ENCODE peak calls at places on chromosomes 6 and 20, in seven cellular contexts. O, V, C, S, H, M and R are unnamed samples.
A peak's percentile ranks its signal among the peaks of the same experiment; 100 is the strongest.

GRCh38 chr6:118252474-118252873 is 295.6 kb upstream of the PLN start:
- DNase-seq in O (no peak), V (no peak), C (no peak), S (no peak), H (no peak), M (no peak), R (no peak)

GRCh38 chr6:7392402-7392801 is 2.8 kb downstream of the RIOK1 start:
- DNase-seq in O (peak; percentile 41), V (no peak), C (no peak), S (no peak), H (no peak), M (no peak), R (no peak)

GRCh38 chr6:2783188-2783957 is 18.2 kb downstream of the WRNIP1 start:
- DNase-seq in O (no peak), V (no peak), C (no peak), S (peak; percentile 11), H (no peak), M (no peak), R (no peak)

GRCh38 chr6:134422426-134423231 is 104.7 kb upstream of the SGK1 start:
- DNase-seq in O (peak; percentile 92), V (no peak), C (no peak), S (peak; percentile 99), H (no peak), M (peak; percentile 100), R (peak; percentile 98)

GRCh38 chr6:104506429-104506828 is 353.3 kb downstream of the HACE1 start:
- DNase-seq in O (no peak), V (no peak), C (no peak), S (no peak), H (no peak), M (no peak), R (no peak)

GRCh38 chr20:37702643-37703337 is 9.0 kb downstream of the CTNNBL1 start:
- DNase-seq in O (no peak), V (no peak), C (no peak), S (no peak), H (no peak), M (no peak), R (no peak)

GRCh38 chr20:44901972-44902371 is 7.9 kb upstream of the PABPC1L start:
- DNase-seq in O (peak; percentile 48), V (no peak), C (no peak), S (peak; percentile 48), H (no peak), M (peak; percentile 56), R (peak; percentile 23)

GRCh38 chr20:48772183-48772976 is 55.4 kb downstream of the PREX1 start:
- DNase-seq in O (no peak), V (peak; percentile 72), C (no peak), S (no peak), H (no peak), M (no peak), R (no peak)

GRCh38 chr6:44332585-44332984 is 9.9 kb upstream of the SPATS1 start:
- DNase-seq in O (no peak), V (no peak), C (no peak), S (peak; percentile 2), H (no peak), M (peak; percentile 27), R (no peak)

GRCh38 chr20:10447028-10447427 is 11.9 kb downstream of the SLX4IP start:
- DNase-seq in O (peak; percentile 64), V (no peak), C (peak; percentile 12), S (peak; percentile 79), H (no peak), M (peak; percentile 77), R (peak; percentile 62)

GRCh38 chr6:163180874-163181541 is 233.5 kb upstream of the QKI start:
- DNase-seq in O (peak; percentile 51), V (peak; percentile 84), C (no peak), S (peak; percentile 68), H (peak; percentile 86), M (peak; percentile 36), R (peak; percentile 75)